ENCODE peak calls at places on chromosomes 3 and 15, in four cellular contexts. O, R, P and I are unnamed samples.

GRCh38 chr15:64314456-64314855 is 41.5 kb downstream of the CSNK1G1 start:
- DNase-seq in O (no peak), R (no peak), P (no peak), I (no peak)

GRCh38 chr15:99631256-99631655 is 65.5 kb downstream of the MEF2A start:
- DNase-seq in O (no peak), R (no peak), P (no peak), I (peak; percentile 41)

GRCh38 chr3:36868614-36869436 is 76.0 kb downstream of the TRANK1 start:
- DNase-seq in O (no peak), R (peak; percentile 48), P (peak; percentile 80), I (peak; percentile 77)

GRCh38 chr3:105518201-105518600 is 151.5 kb downstream of the ALCAM start:
- DNase-seq in O (no peak), R (no peak), P (no peak), I (no peak)

GRCh38 chr15:52124270-52124878 is 11.8 kb upstream of the BCL2L10 start:
- DNase-seq in O (no peak), R (no peak), P (peak; percentile 60), I (no peak)

GRCh38 chr15:89367485-89368451 is 33.1 kb upstream of the POLG start:
- DNase-seq in O (no peak), R (no peak), P (no peak), I (peak; percentile 15)

GRCh38 chr15:26852980-26853379 is 13.9 kb upstream of the GABRA5 start:
- DNase-seq in O (no peak), R (no peak), P (no peak), I (no peak)

GRCh38 chr15:75799190-75799589 is 44.1 kb upstream of the UBE2Q2 start:
- DNase-seq in O (no peak), R (no peak), P (no peak), I (no peak)

GRCh38 chr3:172080503-172080902 is 41.1 kb downstream of the FNDC3B start:
- DNase-seq in O (no peak), R (no peak), P (no peak), I (no peak)

GRCh38 chr15:62107561-62108110 is 40.9 kb downstream of the C2CD4A start:
- DNase-seq in O (no peak), R (no peak), P (peak; percentile 60), I (peak; percentile 29)

GRCh38 chr3:112136959-112137693 is 4.1 kb upstream of the GCSAM start:
- DNase-seq in O (no peak), R (peak; percentile 49), P (peak; percentile 57), I (peak; percentile 63)

GRCh38 chr3:99708207-99708745 is 69.9 kb downstream of the COL8A1 start:
- DNase-seq in O (no peak), R (no peak), P (peak; percentile 38), I (peak; percentile 90)

GRCh38 chr3:114080201-114080600 is 23.7 kb downstream of the QTRT2 start:
- DNase-seq in O (no peak), R (no peak), P (no peak), I (no peak)

DNA sequence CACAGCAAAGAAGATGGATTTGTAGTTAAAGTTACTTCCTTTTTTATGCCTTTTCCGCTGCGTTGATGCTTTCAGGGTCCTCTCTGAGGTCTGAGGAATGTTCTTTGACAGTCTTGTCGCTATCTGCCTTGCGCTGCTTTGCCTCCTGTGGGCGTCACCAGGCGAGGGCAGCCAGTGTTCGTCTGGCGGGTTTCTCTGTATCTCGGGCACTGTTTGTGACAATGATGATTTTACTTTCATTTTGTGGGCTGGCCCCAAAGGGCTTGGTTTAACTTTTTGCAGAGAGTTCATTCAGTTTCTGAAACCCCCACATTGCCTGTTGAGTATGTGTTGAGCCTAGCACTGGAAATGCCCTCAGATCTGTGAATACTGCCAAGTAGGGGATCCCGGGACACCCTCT is 24.6 kb upstream of the SACM1L start:
- DNase-seq in O (no peak), R (no peak), P (no peak), I (no peak)
- TF ChIP-seq CTCF in O (no peak), R (no peak), P (no peak), I (no peak)

GRCh38 chr3:146164506-146164905 is 3.5 kb upstream of the PLOD2 start:
- DNase-seq in O (no peak), R (no peak), P (no peak), I (no peak)
- H3K4me3 ChIP-seq in O (no peak overlapping the region), R (no peak overlapping the region), P (no peak overlapping the region), I (no peak overlapping the region)

GRCh38 chr3:65412591-65412990 is 626.1 kb downstream of the MAGI1 start:
- DNase-seq in O (no peak), R (no peak), P (no peak), I (peak; percentile 10)
- TF ChIP-seq CTCF in O (no peak), R (no peak), P (no peak), I (no peak)

GRCh38 chr3:125043599-125044151 is 12.1 kb downstream of the HEG1 start:
- DNase-seq in O (no peak), R (no peak), P (no peak), I (peak; percentile 26)
- H3K4me3 ChIP-seq in O (no peak overlapping the region), R (no peak overlapping the region), P (no peak overlapping the region), I (no peak overlapping the region)

DNA sequence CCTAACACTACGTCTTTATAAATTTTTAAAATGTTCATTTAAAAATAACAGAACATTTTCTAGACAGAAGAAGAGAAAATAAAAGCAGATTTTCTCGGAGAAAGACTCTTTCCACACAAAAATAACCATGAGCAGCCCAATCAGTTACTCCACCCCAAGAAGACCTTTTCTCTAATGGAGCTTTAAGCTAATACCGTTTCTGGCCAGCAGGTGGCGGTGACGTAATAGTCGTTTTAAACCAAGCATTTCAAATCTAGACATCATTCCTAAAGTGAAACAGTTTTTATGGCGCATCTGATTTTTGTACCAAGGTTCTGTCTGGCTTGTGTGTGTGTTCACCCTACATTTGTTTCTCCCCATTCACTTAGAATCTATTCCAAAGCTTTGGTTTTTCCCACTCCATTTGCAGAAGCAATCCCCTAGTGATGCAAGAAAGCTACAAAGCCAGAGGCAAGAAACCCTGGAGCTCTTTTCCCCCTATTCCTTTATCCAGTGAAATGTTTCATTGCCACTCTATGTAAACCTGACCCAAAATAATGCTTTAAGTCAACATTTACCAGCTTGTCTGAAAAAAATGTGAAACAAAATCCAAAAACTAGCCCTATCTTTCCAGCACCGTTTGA is 336.7 kb upstream of the IGF1R start:
- DNase-seq in O (peak; percentile 22), R (peak; percentile 48), P (peak; percentile 78), I (peak; percentile 76)
- TF ChIP-seq CTCF in O (peak; percentile 76), R (peak; percentile 84), P (peak; percentile 83), I (peak; percentile 71)

GRCh38 chr3:18445421-18446066 is 20.4 kb upstream of the SATB1 start:
- DNase-seq in O (no peak), R (no peak), P (no peak), I (no peak)
- H3K4me3 ChIP-seq in O (peak overlapping the region; percentile 71), R (peak overlapping the region; percentile 42), P (peak overlapping the region; percentile 31), I (peak overlapping the region; percentile 36)

GRCh38 chr3:17140670-17141505 is 256.1 kb downstream of the PLCL2 start:
- DNase-seq in O (no peak), R (no peak), P (no peak), I (peak; percentile 16)
- TF ChIP-seq CTCF in O (no peak), R (peak; percentile 26), P (no peak), I (no peak)

GRCh38 chr3:122578110-122578740 is 775 bp downstream of the PARP15 start:
- DNase-seq in O (no peak), R (no peak), P (no peak), I (no peak)
- H3K4me3 ChIP-seq in O (peak overlapping the region; percentile 68), R (no peak overlapping the region), P (peak overlapping the region; percentile 47), I (no peak overlapping the region)